ENCODE peak calls at places on chromosomes 13 and 19, in five cellular contexts. One of them, this sample, is unnamed.
A peak's percentile ranks its signal among the peaks of the same experiment; 100 is the strongest.

GRCh38 chr19:29013325-29013724 is 199.6 kb downstream of the UQCRFS1 start:
- DNase-seq in stomach: no peak
- DNase-seq in pancreas: no peak
- DNase-seq in uterus: no peak
- DNase-seq in mammary epithelial cell: no peak
- DNase-seq in this sample: no peak

GRCh38 chr13:64278493-64278892 is 2862.8 kb upstream of the PCDH20 start:
- DNase-seq in uterus: no peak
- DNase-seq in pancreas: no peak
- DNase-seq in stomach: no peak
- DNase-seq in mammary epithelial cell: no peak
- DNase-seq in this sample: no peak

GRCh38 chr19:18058208-18059009 is 28.3 kb downstream of the IL12RB1 start:
- DNase-seq in uterus: peak; percentile 74
- DNase-seq in stomach: peak; percentile 81
- DNase-seq in mammary epithelial cell: peak; percentile 42
- DNase-seq in pancreas: peak; percentile 81
- DNase-seq in this sample: peak; percentile 88

GRCh38 chr19:29483944-29484581 is 41.7 kb upstream of the VSTM2B start:
- DNase-seq in pancreas: no peak
- DNase-seq in stomach: no peak
- DNase-seq in uterus: no peak
- DNase-seq in mammary epithelial cell: no peak
- DNase-seq in this sample: no peak

GRCh38 chr13:113726961-113727411 is 32.0 kb upstream of the TMEM255B start:
- DNase-seq in pancreas: peak; percentile 67
- DNase-seq in mammary epithelial cell: peak; percentile 37
- DNase-seq in stomach: no peak
- DNase-seq in uterus: no peak
- DNase-seq in this sample: no peak

GRCh38 chr19:18408053-18408476 is 10.6 kb upstream of the LRRC25 start:
- DNase-seq in mammary epithelial cell: no peak
- DNase-seq in uterus: no peak
- DNase-seq in pancreas: peak; percentile 64
- DNase-seq in stomach: peak; percentile 74
- DNase-seq in this sample: peak; percentile 52

GRCh38 chr13:92260363-92260762 is 861.9 kb downstream of the GPC5 start:
- DNase-seq in mammary epithelial cell: no peak
- DNase-seq in uterus: no peak
- DNase-seq in stomach: no peak
- DNase-seq in pancreas: no peak
- DNase-seq in this sample: no peak

GRCh38 chr13:35139591-35139990 is 197.5 kb downstream of the NBEA start:
- DNase-seq in mammary epithelial cell: no peak
- DNase-seq in stomach: no peak
- DNase-seq in pancreas: no peak
- DNase-seq in uterus: no peak
- DNase-seq in this sample: no peak

GRCh38 chr13:33015791-33016323 is 366 bp upstream of the KL start:
- DNase-seq in uterus: peak; percentile 17
- DNase-seq in mammary epithelial cell: no peak
- DNase-seq in stomach: peak; percentile 29
- DNase-seq in pancreas: peak; percentile 26
- DNase-seq in this sample: no peak

GRCh38 chr19:7099597-7099921 is 30.1 kb downstream of the ZNF557 start:
- DNase-seq in pancreas: no peak
- DNase-seq in uterus: no peak
- DNase-seq in mammary epithelial cell: no peak
- DNase-seq in stomach: no peak
- DNase-seq in this sample: no peak

GRCh38 chr19:23118400-23118799 is 1.6 kb downstream of the ZNF730 start:
- DNase-seq in mammary epithelial cell: no peak
- DNase-seq in pancreas: no peak
- DNase-seq in uterus: no peak
- DNase-seq in stomach: no peak
- DNase-seq in this sample: peak; percentile 44

GRCh38 chr19:51143486-51143885 is 1.4 kb downstream of the SIGLEC7 start:
- DNase-seq in uterus: no peak
- DNase-seq in mammary epithelial cell: no peak
- DNase-seq in pancreas: no peak
- DNase-seq in stomach: no peak
- DNase-seq in this sample: no peak

GRCh38 chr13:112869202-112870061 is 99.6 kb upstream of the MCF2L start:
- DNase-seq in stomach: no peak
- DNase-seq in pancreas: no peak
- DNase-seq in mammary epithelial cell: no peak
- DNase-seq in uterus: no peak
- DNase-seq in this sample: peak; percentile 84

GRCh38 chr19:18203408-18203862 is 407 bp downstream of the RAB3A start:
- DNase-seq in stomach: no peak
- DNase-seq in uterus: no peak
- DNase-seq in pancreas: no peak
- DNase-seq in mammary epithelial cell: no peak
- DNase-seq in this sample: peak; percentile 30

GRCh38 chr19:49442354-49442753 is 1.0 kb upstream of the SLC17A7 start:
- DNase-seq in stomach: no peak
- DNase-seq in pancreas: peak; percentile 60
- DNase-seq in uterus: peak; percentile 70
- DNase-seq in mammary epithelial cell: no peak
- DNase-seq in this sample: peak; percentile 65

GRCh38 chr13:66803759-66804456 is 426.2 kb downstream of the PCDH9 start:
- DNase-seq in stomach: no peak
- DNase-seq in mammary epithelial cell: no peak
- DNase-seq in pancreas: no peak
- DNase-seq in uterus: no peak
- DNase-seq in this sample: no peak

GRCh38 chr19:10936661-10937084 is 8.1 kb downstream of the TIMM29 start:
- DNase-seq in pancreas: no peak
- DNase-seq in uterus: no peak
- DNase-seq in stomach: peak; percentile 41
- DNase-seq in mammary epithelial cell: peak; percentile 64
- DNase-seq in this sample: peak; percentile 66

GRCh38 chr13:21576424-21576823 is 27.5 kb downstream of the MICU2 start:
- DNase-seq in mammary epithelial cell: no peak
- DNase-seq in stomach: no peak
- DNase-seq in pancreas: no peak
- DNase-seq in uterus: no peak
- DNase-seq in this sample: peak; percentile 72

GRCh38 chr19:23971598-23971997 is 56.9 kb downstream of the ZNF726 start:
- DNase-seq in mammary epithelial cell: no peak
- DNase-seq in uterus: no peak
- DNase-seq in stomach: no peak
- DNase-seq in pancreas: no peak
- DNase-seq in this sample: no peak

GRCh38 chr19:15995536-15995935 is 46.7 kb downstream of the OR10H4 start:
- DNase-seq in uterus: no peak
- DNase-seq in stomach: no peak
- DNase-seq in pancreas: peak; percentile 33
- DNase-seq in mammary epithelial cell: no peak
- DNase-seq in this sample: no peak

GRCh38 chr13:33402975-33403374 is 117.4 kb upstream of the STARD13 start:
- DNase-seq in stomach: no peak
- DNase-seq in uterus: no peak
- DNase-seq in mammary epithelial cell: no peak
- DNase-seq in pancreas: no peak
- DNase-seq in this sample: no peak

GRCh38 chr13:108363651-108364050 is 94.1 kb downstream of the TNFSF13B start:
- DNase-seq in uterus: no peak
- DNase-seq in pancreas: no peak
- DNase-seq in mammary epithelial cell: no peak
- DNase-seq in stomach: no peak
- DNase-seq in this sample: no peak

GRCh38 chr13:61695147-61695546 is 279.5 kb upstream of the PCDH20 start:
- DNase-seq in uterus: no peak
- DNase-seq in mammary epithelial cell: no peak
- DNase-seq in stomach: no peak
- DNase-seq in pancreas: no peak
- DNase-seq in this sample: no peak

GRCh38 chr19:14381689-14382474 is 638 bp downstream of the ADGRE5 start:
- DNase-seq in stomach: peak; percentile 57
- DNase-seq in uterus: peak; percentile 47
- DNase-seq in pancreas: peak; percentile 68
- DNase-seq in mammary epithelial cell: peak; percentile 58
- DNase-seq in this sample: peak; percentile 44

GRCh38 chr19:14378890-14379289 is 2.4 kb upstream of the ADGRE5 start:
- DNase-seq in stomach: no peak
- DNase-seq in pancreas: no peak
- DNase-seq in uterus: no peak
- DNase-seq in mammary epithelial cell: no peak
- DNase-seq in this sample: no peak

GRCh38 chr19:14385492-14385891 is 4.2 kb downstream of the ADGRE5 start:
- DNase-seq in uterus: no peak
- DNase-seq in mammary epithelial cell: no peak
- DNase-seq in stomach: no peak
- DNase-seq in pancreas: no peak
- DNase-seq in this sample: no peak

GRCh38 chr19:14383556-14383897 is 2.3 kb downstream of the ADGRE5 start:
- DNase-seq in uterus: no peak
- DNase-seq in mammary epithelial cell: no peak
- DNase-seq in stomach: no peak
- DNase-seq in pancreas: no peak
- DNase-seq in this sample: no peak

DNA sequence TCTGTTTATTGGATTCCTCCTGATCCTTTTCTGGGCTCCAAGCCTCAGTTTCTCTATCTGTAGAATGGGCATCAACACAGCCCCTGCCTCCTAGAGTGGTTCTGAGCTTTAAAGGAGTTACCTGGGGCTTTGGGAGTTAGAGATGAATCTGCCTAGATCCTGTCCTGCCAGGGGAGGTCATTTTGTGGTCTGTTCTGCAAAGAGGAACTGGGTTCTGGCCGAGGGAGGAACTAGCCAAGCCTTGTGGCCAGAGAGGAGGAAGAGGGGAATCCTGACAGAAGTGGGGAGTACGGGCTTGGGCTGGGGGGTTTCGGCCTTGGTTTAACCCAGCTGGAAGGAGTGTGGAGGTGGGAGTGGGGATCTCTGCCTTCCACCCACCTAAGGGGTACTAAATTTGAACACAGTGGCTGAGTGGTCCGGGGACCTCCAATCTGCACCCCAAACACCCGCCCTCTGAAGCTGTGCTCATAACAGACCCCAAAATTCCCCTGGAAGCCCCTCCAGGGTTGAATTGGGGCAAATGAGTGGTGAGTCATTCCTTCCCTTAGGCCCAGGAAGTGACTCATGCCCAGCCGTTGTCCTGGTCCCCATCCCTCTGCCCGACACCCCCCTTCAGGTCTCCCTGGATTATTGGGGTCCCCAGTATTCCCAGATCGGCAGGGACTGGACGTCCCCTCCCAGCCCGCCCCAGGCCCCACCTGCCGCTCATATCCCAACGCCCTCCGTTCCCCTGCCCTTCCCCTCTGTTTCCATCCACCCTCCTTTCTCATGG is 2.8 kb downstream of the ADGRE5 start:
- DNase-seq in stomach: no peak
- DNase-seq in mammary epithelial cell: peak; percentile 44
- DNase-seq in uterus: peak; percentile 53
- DNase-seq in pancreas: no peak
- DNase-seq in this sample: no peak
- H3K4me3 ChIP-seq in stomach: peak overlapping the region; percentile 69
- H3K4me3 ChIP-seq in mammary epithelial cell: no peak overlapping the region
- H3K4me3 ChIP-seq in uterus: peak overlapping the region; percentile 62
- H3K4me3 ChIP-seq in pancreas: no peak overlapping the region
- H3K4me3 ChIP-seq in this sample: peak overlapping the region; percentile 11

DNA sequence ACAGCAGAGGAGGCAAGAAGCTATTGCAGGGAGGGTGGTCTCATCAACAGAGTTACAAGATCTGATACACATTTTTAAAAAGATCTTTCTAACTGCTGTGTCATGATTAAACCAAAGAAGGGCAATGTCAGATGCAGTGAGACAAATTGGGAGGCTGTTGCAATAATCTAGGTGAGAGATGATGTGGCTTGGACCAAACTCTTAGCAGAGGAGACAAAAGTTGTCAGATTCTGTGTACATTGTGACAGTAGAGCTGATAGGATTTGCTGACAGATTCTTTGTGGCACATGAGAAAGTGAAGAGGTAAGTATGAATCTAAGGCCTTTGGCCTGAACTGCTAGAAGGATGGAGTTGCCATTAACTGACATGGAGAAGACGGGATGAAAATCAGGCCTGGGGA is 12.9 kb upstream of the LRRC63 start:
- DNase-seq in pancreas: no peak
- DNase-seq in stomach: no peak
- DNase-seq in uterus: no peak
- DNase-seq in mammary epithelial cell: no peak
- DNase-seq in this sample: no peak
- H3K4me1 ChIP-seq in pancreas: no peaks in the 10 kb centered on the region
- H3K4me1 ChIP-seq in stomach: no peaks in the 10 kb centered on the region
- H3K4me1 ChIP-seq in uterus: no peaks in the 10 kb centered on the region
- H3K4me1 ChIP-seq in mammary epithelial cell: no peaks in the 10 kb centered on the region
- H3K4me1 ChIP-seq in this sample: no peaks in the 10 kb centered on the region

GRCh38 chr13:80012281-80012680 is 328.6 kb downstream of the SPRY2 start:
- DNase-seq in mammary epithelial cell: no peak
- DNase-seq in uterus: no peak
- DNase-seq in pancreas: no peak
- DNase-seq in stomach: no peak
- DNase-seq in this sample: peak; percentile 17

GRCh38 chr13:80011448-80012212 is 329.3 kb downstream of the SPRY2 start:
- DNase-seq in stomach: peak; percentile 51
- DNase-seq in uterus: no peak
- DNase-seq in mammary epithelial cell: no peak
- DNase-seq in pancreas: no peak
- DNase-seq in this sample: no peak

GRCh38 chr13:80009760-80010159 is 331.2 kb downstream of the SPRY2 start:
- DNase-seq in stomach: no peak
- DNase-seq in mammary epithelial cell: no peak
- DNase-seq in uterus: no peak
- DNase-seq in pancreas: no peak
- DNase-seq in this sample: no peak

GRCh38 chr13:80010846-80011245 is 330.1 kb downstream of the SPRY2 start:
- DNase-seq in pancreas: no peak
- DNase-seq in mammary epithelial cell: no peak
- DNase-seq in uterus: no peak
- DNase-seq in stomach: no peak
- DNase-seq in this sample: no peak

DNA sequence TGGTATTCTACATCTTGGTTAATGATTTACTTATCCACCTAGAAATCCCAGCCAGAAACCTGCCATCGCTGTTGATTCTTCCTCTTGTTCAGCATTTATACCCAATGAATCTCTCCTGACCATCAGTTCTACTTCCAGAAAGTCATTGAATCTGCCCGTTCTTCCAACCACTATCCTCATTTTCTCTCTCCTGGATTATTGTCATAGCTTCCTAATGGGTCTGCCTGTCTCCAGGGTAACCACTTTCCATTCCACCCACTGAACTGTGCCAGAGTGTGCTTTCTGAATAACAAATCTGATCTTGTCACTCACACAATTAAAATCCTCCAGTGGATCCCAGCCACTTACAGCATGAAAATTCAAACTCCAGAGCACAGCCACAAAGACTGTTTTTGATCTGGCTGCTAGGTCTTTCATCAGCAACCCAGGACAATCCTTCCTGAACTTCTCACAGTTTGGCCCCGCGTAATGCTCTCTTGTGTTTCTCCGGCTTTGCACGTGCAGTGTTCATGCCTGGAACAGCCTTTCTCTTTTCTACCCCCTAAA is 330.6 kb downstream of the SPRY2 start:
- DNase-seq in mammary epithelial cell: no peak
- DNase-seq in pancreas: no peak
- DNase-seq in uterus: no peak
- DNase-seq in stomach: no peak
- DNase-seq in this sample: no peak
- H3K4me3 ChIP-seq in mammary epithelial cell: no peak overlapping the region
- H3K4me3 ChIP-seq in pancreas: no peak overlapping the region
- H3K4me3 ChIP-seq in uterus: no peak overlapping the region
- H3K4me3 ChIP-seq in stomach: no peak overlapping the region
- H3K4me3 ChIP-seq in this sample: no peak overlapping the region

GRCh38 chr13:110392510-110393233 is 85.6 kb downstream of the COL4A2 start:
- DNase-seq in pancreas: no peak
- DNase-seq in stomach: no peak
- DNase-seq in uterus: no peak
- DNase-seq in mammary epithelial cell: no peak
- DNase-seq in this sample: peak; percentile 66
- H3K4me1 ChIP-seq in pancreas: no peaks in the 10 kb centered on the region
- H3K4me1 ChIP-seq in stomach: no peaks in the 10 kb centered on the region
- H3K4me1 ChIP-seq in uterus: peaks cover 16% of the 10 kb centered on the region
- H3K4me1 ChIP-seq in mammary epithelial cell: peaks cover 31% of the 10 kb centered on the region
- H3K4me1 ChIP-seq in this sample: peaks cover 45% of the 10 kb centered on the region